ENCODE peak calls at places on chromosomes 11 and 22, in ten cellular contexts. Z is GM12891; N is MV-4-11; G is dermis blood vessel endothelial cell; V is naive thymus-derived CD8-positive, alpha-beta T cell; L is epithelial cell of esophagus; F is H9; S is GM06990; W is pancreas; J is brain microvascular endothelial cell. Y is an unnamed sample.

GRCh38 chr11:44593194-44593593 is 27.7 kb downstream of the CD82 start:
- DNase-seq in Z (no peak), N (no peak), G (no peak), V (no peak), L (no peak), F (no peak), S (no peak), W (no peak), J (no peak), Y (no peak)

GRCh38 chr11:64742087-64742939 is 1.6 kb downstream of the RASGRP2 start:
- DNase-seq in Z (peak), N (peak), G (no peak), V (no peak), L (no peak), F (peak), S (peak), W (no peak), J (no peak), Y (peak)

GRCh38 chr22:46546466-46547178 is 9.2 kb upstream of the CELSR1 start:
- DNase-seq in Z (no peak), N (no peak), G (peak), V (no peak), L (no peak), F (no peak), S (no peak), W (peak), J (peak), Y (peak)

GRCh38 chr11:32960553-32961164 is 55.0 kb upstream of the DEPDC7 start:
- DNase-seq in Z (no peak), N (peak), G (peak), V (no peak), L (peak), F (no peak), S (peak), W (no peak), J (no peak), Y (peak)

GRCh38 chr22:19070397-19071169 is 51.6 kb downstream of the DGCR2 start:
- DNase-seq in Z (no peak), N (no peak), G (no peak), V (no peak), L (no peak), F (no peak), S (no peak), W (no peak), J (no peak), Y (no peak)

GRCh38 chr22:31447337-31447736 is 42.3 kb downstream of the EIF4ENIF1 start:
- DNase-seq in Z (no peak), N (no peak), G (no peak), V (no peak), L (no peak), F (no peak), S (no peak), W (no peak), J (no peak), Y (no peak)

GRCh38 chr11:34300571-34301295 is 57.1 kb downstream of the ABTB2 start:
- DNase-seq in Z (no peak), N (peak), G (no peak), V (no peak), L (no peak), F (no peak), S (no peak), W (no peak), J (no peak), Y (no peak)

GRCh38 chr11:123231263-123231662 is 36.2 kb upstream of the CLMP start:
- DNase-seq in Z (no peak), N (no peak), G (no peak), V (no peak), L (no peak), F (no peak), S (no peak), W (no peak), J (peak), Y (no peak)

GRCh38 chr11:1659478-1659877 is 29.9 kb downstream of the KRTAP5-5 start:
- DNase-seq in Z (no peak), N (no peak), G (no peak), V (no peak), L (no peak), F (no peak), S (no peak), W (no peak), J (no peak), Y (no peak)

GRCh38 chr11:2302844-2303626 is 1.2 kb downstream of the TSPAN32 start:
- DNase-seq in Z (no peak), N (no peak), G (no peak), V (no peak), L (no peak), F (peak), S (no peak), W (peak), J (no peak), Y (no peak)

GRCh38 chr11:115745545-115746265 is 241.5 kb upstream of the CADM1 start:
- DNase-seq in Z (no peak), N (no peak), G (no peak), V (no peak), L (no peak), F (no peak), S (no peak), W (no peak), J (no peak), Y (no peak)

GRCh38 chr22:23834830-23835772 is 3.7 kb downstream of the DERL3 start:
- DNase-seq in Z (no peak), N (no peak), G (no peak), V (no peak), L (no peak), F (no peak), S (no peak), W (peak), J (no peak), Y (no peak)

GRCh38 chr11:94910779-94911178 is 62.6 kb downstream of the CWC15 start:
- DNase-seq in Z (no peak), N (no peak), G (no peak), V (no peak), L (peak), F (no peak), S (no peak), W (no peak), J (no peak), Y (no peak)

GRCh38 chr11:12258451-12258850 is 118.9 kb upstream of the PARVA start:
- DNase-seq in Z (no peak), N (no peak), G (no peak), V (no peak), L (peak), F (no peak), S (no peak), W (no peak), J (peak), Y (no peak)

Y was measured in Daoy.